ENCODE peak calls at places on chromosomes 6 and 20, in six cellular contexts. D is colonic mucosa, Z is astrocyte, H is WTC11, N is fibroblast of lung, W is upper lobe of right lung. Q is an unnamed sample.
A peak's percentile ranks its signal among the peaks of the same experiment; 100 is the strongest.

GRCh38 chr20:57291003-57291402 is 24.6 kb upstream of the BMP7 start:
- DNase-seq in Z (no peak), D (no peak), W (no peak), H (peak; percentile 66), N (no peak), Q (no peak)

GRCh38 chr6:53067307-53067706 is 2.1 kb downstream of the FBXO9 start:
- DNase-seq in H (no peak), D (no peak), N (peak; percentile 34), W (no peak), Z (no peak), Q (peak; percentile 34)

GRCh38 chr6:26205625-26206574 is 118.7 kb downstream of the HFE start:
- DNase-seq in Z (peak; percentile 92), W (no peak), H (no peak), D (no peak), N (peak; percentile 94), Q (peak; percentile 91)

GRCh38 chr6:85406641-85407075 is 43.2 kb upstream of the NT5E start:
- DNase-seq in H (no peak), W (no peak), D (no peak), N (no peak), Z (no peak), Q (no peak)

GRCh38 chr6:75483136-75483952 is 10.3 kb downstream of the FILIP1 start:
- DNase-seq in N (no peak), Z (no peak), D (no peak), H (no peak), W (no peak), Q (no peak)

GRCh38 chr20:47789081-47789998 is 4.1 kb upstream of the SULF2 start:
- DNase-seq in Z (peak; percentile 62), D (no peak), W (no peak), H (no peak), N (peak; percentile 68), Q (no peak)

GRCh38 chr6:160004419-160005160 is 35.7 kb downstream of the IGF2R start:
- DNase-seq in D (no peak), H (no peak), N (no peak), Z (no peak), W (peak; percentile 77), Q (no peak)

GRCh38 chr6:34341481-34341971 is 50.9 kb downstream of the NUDT3 start:
- DNase-seq in N (peak; percentile 69), W (no peak), D (no peak), H (no peak), Z (peak; percentile 67), Q (peak; percentile 47)

GRCh38 chr20:5822569-5822968 is 72.4 kb downstream of the SHLD1 start:
- DNase-seq in H (no peak), N (no peak), Z (no peak), D (no peak), W (no peak), Q (no peak)

GRCh38 chr6:144316866-144317204 is 31.7 kb downstream of the UTRN start:
- DNase-seq in Z (no peak), W (no peak), D (no peak), N (no peak), H (no peak), Q (no peak)

GRCh38 chr20:47150403-47151152 is 205.9 kb downstream of the ZMYND8 start:
- DNase-seq in H (peak; percentile 90), Z (peak; percentile 54), D (peak; percentile 62), N (peak; percentile 70), W (peak; percentile 76), Q (peak; percentile 81)

GRCh38 chr20:35600176-35600995 is 15.2 kb upstream of the SPAG4 start:
- DNase-seq in W (no peak), N (no peak), H (peak; percentile 59), Z (no peak), D (no peak), Q (no peak)

GRCh38 chr6:120302041-120302440 is 952.5 kb upstream of the MAN1A1 start:
- DNase-seq in W (no peak), H (no peak), N (no peak), Z (no peak), D (no peak), Q (no peak)

GRCh38 chr6:82144007-82144851 is 103.3 kb downstream of the IBTK start:
- DNase-seq in Z (peak; percentile 98), H (no peak), D (no peak), N (peak; percentile 98), W (no peak), Q (peak; percentile 94)

GRCh38 chr6:123316733-123317323 is 319.9 kb downstream of the TRDN start:
- DNase-seq in H (no peak), W (no peak), D (no peak), N (peak; percentile 2), Z (no peak), Q (peak; percentile 45)

GRCh38 chr20:2800590-2801458 is at the start of gene CPXM1:
- DNase-seq in D (no peak), H (peak; percentile 77), W (no peak), Z (no peak), N (no peak), Q (no peak)

GRCh38 chr20:46220808-46221207 is 87.5 kb downstream of the CDH22 start:
- DNase-seq in H (peak; percentile 50), N (no peak), Z (no peak), W (no peak), D (no peak), Q (no peak)

GRCh38 chr6:132076452-132076851 is 125.3 kb upstream of the CCN2 start:
- DNase-seq in W (no peak), N (no peak), D (no peak), H (no peak), Z (no peak), Q (no peak)

GRCh38 chr6:33882154-33882553 is 78.4 kb upstream of the MLN start:
- DNase-seq in W (no peak), Z (no peak), H (no peak), N (no peak), D (no peak), Q (peak; percentile 68)

GRCh38 chr6:130670142-130670541 is 157.1 kb upstream of the SMLR1 start:
- DNase-seq in W (no peak), H (no peak), N (no peak), D (no peak), Z (no peak), Q (no peak)

GRCh38 chr6:55528624-55529023 is 50.4 kb downstream of the HMGCLL1 start:
- DNase-seq in W (no peak), D (peak; percentile 18), H (no peak), Z (peak; percentile 10), N (peak; percentile 23), Q (peak; percentile 19)

GRCh38 chr6:45584127-45584526 is 206.4 kb upstream of the SUPT3H start:
- DNase-seq in H (no peak), D (no peak), N (no peak), Z (no peak), W (no peak), Q (no peak)

GRCh38 chr6:15358579-15359327 is 112.9 kb downstream of the JARID2 start:
- DNase-seq in H (no peak), Z (peak; percentile 78), D (no peak), W (no peak), N (peak; percentile 83), Q (no peak)

GRCh38 chr6:160386869-160387518 is 38.8 kb downstream of the SLC22A3 start:
- DNase-seq in Z (no peak), H (no peak), D (no peak), N (peak; percentile 9), W (no peak), Q (peak; percentile 66)

GRCh38 chr20:34302312-34302722 is 838 bp downstream of the AHCY start:
- DNase-seq in N (peak; percentile 57), H (no peak), Z (peak; percentile 41), D (no peak), W (no peak), Q (peak; percentile 45)
- TF ChIP-seq CTCF in N (no peak), H (no peak), Z (no peak), D (no peak), W (no peak), Q (peak; percentile 16)

GRCh38 chr6:17600527-17601388 is 656 bp downstream of the FAM8A1 start:
- DNase-seq in H (peak; percentile 63), D (peak; percentile 54), N (peak; percentile 39), Z (no peak), W (peak; percentile 85), Q (peak; percentile 11)

GRCh38 chr6:17602888-17603287 is 2.8 kb downstream of the FAM8A1 start:
- DNase-seq in N (no peak), H (no peak), W (no peak), Z (no peak), D (no peak), Q (no peak)

GRCh38 chr6:17596085-17596484 is 4.0 kb upstream of the FAM8A1 start:
- DNase-seq in Z (no peak), N (no peak), W (no peak), H (no peak), D (no peak), Q (no peak)

GRCh38 chr6:17601389-17601703 is 1.2 kb downstream of the FAM8A1 start:
- DNase-seq in H (no peak), Z (no peak), W (no peak), D (no peak), N (no peak), Q (no peak)

GRCh38 chr6:17599885-17600526 is at the start of gene FAM8A1:
- DNase-seq in N (peak; percentile 82), W (peak; percentile 99), Z (peak; percentile 71), D (peak; percentile 99), H (peak; percentile 97), Q (peak; percentile 80)
- TF ChIP-seq CTCF in N (peak; percentile 49), W (peak; percentile 39), Z (no peak), D (peak; percentile 32), H (no peak), Q (peak; percentile 79)

GRCh38 chr6:8066108-8066507 is 1.9 kb upstream of the BLOC1S5 start:
- DNase-seq in N (no peak), Z (no peak), H (no peak), W (no peak), D (no peak), Q (no peak)

GRCh38 chr6:8064638-8065518 is 689 bp upstream of the BLOC1S5 start:
- DNase-seq in H (no peak), Z (no peak), N (no peak), D (no peak), W (no peak), Q (no peak)

GRCh38 chr6:8065519-8065911 is 1.3 kb upstream of the BLOC1S5 start:
- DNase-seq in D (peak; percentile 18), H (no peak), N (no peak), Z (no peak), W (no peak), Q (no peak)

GRCh38 chr6:8061736-8062135 is 2.5 kb downstream of the BLOC1S5 start:
- DNase-seq in Z (no peak), H (no peak), N (no peak), W (no peak), D (no peak), Q (no peak)

GRCh38 chr6:8063762-8064637 is at the start of gene BLOC1S5:
- DNase-seq in H (peak; percentile 94), N (peak; percentile 96), Z (peak; percentile 90), D (peak; percentile 98), W (peak; percentile 97), Q (peak; percentile 97)
- TF ChIP-seq CTCF in H (no peak), N (no peak), Z (no peak), D (no peak), W (peak; percentile 21), Q (no peak)

GRCh38 chr20:13644010-13644409 is 5.3 kb upstream of the TASP1 start:
- DNase-seq in Z (peak; percentile 90), N (peak; percentile 90), D (no peak), H (no peak), W (no peak), Q (peak; percentile 21)
- TF ChIP-seq CTCF in Z (peak; percentile 19), N (peak; percentile 27), D (no peak), H (no peak), W (no peak), Q (no peak)

Q was measured in fibroblast of the aortic adventitia.